ENCODE peak calls at places on chromosomes 12 and 14, in six cellular contexts. X is WTC11, L is HepG2, M is K562, C is endothelial cell of umbilical vein, Q is H1. B is an unnamed sample.

GRCh38 chr12:30993766-30994165 is 67.2 kb downstream of the TSPAN11 start:
- DNase-seq in X (no peak), L (no peak), M (no peak), C (no peak), Q (no peak), B (no peak)

GRCh38 chr12:118237053-118237665 is 101.2 kb downstream of the PEBP1 start:
- DNase-seq in X (no peak), L (no peak), M (no peak), C (no peak), Q (no peak), B (no peak)

GRCh38 chr14:72780771-72781170 is 113.1 kb downstream of the DPF3 start:
- DNase-seq in X (no peak), L (no peak), M (no peak), C (no peak), Q (no peak), B (no peak)

GRCh38 chr14:50823051-50823762 is 7.8 kb downstream of the NIN start:
- DNase-seq in X (no peak), L (no peak), M (no peak), C (no peak), Q (no peak), B (no peak)

GRCh38 chr12:77615331-77615730 is 215.4 kb upstream of the NAV3 start:
- DNase-seq in X (peak), L (no peak), M (no peak), C (peak), Q (no peak), B (peak)

GRCh38 chr12:100737168-100737567 is 57.4 kb upstream of the ANO4 start:
- DNase-seq in X (peak), L (no peak), M (no peak), C (no peak), Q (no peak), B (no peak)

GRCh38 chr12:116210131-116210530 is 67.4 kb downstream of the MED13L start:
- DNase-seq in X (no peak), L (no peak), M (no peak), C (no peak), Q (no peak), B (no peak)

GRCh38 chr14:100860556-100861187 is 34.8 kb downstream of the MEG3 start:
- DNase-seq in X (no peak), L (no peak), M (no peak), C (no peak), Q (no peak), B (no peak)

GRCh38 chr14:37083599-37083998 is 88.8 kb downstream of the SLC25A21 start:
- DNase-seq in X (no peak), L (no peak), M (peak), C (no peak), Q (no peak), B (no peak)

GRCh38 chr12:124507188-124508109 is 60.0 kb downstream of the NCOR2 start:
- DNase-seq in X (no peak), L (no peak), M (no peak), C (no peak), Q (no peak), B (no peak)

GRCh38 chr12:47133981-47134380 is 54.2 kb upstream of the AMIGO2 start:
- DNase-seq in X (no peak), L (no peak), M (no peak), C (no peak), Q (no peak), B (no peak)

GRCh38 chr14:53330441-53330840 is 177.3 kb upstream of the DDHD1 start:
- DNase-seq in X (no peak), L (no peak), M (no peak), C (no peak), Q (no peak), B (no peak)

GRCh38 chr12:124861492-124861891 is 2.2 kb downstream of the SCARB1 start:
- DNase-seq in X (no peak), L (no peak), M (peak), C (peak), Q (no peak), B (no peak)

GRCh38 chr12:124517260-124518050 is 50.0 kb downstream of the NCOR2 start:
- DNase-seq in X (no peak), L (no peak), M (no peak), C (peak), Q (no peak), B (peak)

GRCh38 chr12:79373896-79374499 is 316.8 kb downstream of the PAWR start:
- DNase-seq in X (peak), L (peak), M (peak), C (peak), Q (no peak), B (peak)

GRCh38 chr12:32005496-32006125 is 46.4 kb downstream of the RESF1 start:
- DNase-seq in X (no peak), L (no peak), M (peak), C (peak), Q (no peak), B (no peak)

GRCh38 chr12:103441437-103442186 is 54.2 kb downstream of the C12orf42 start:
- DNase-seq in X (no peak), L (no peak), M (no peak), C (no peak), Q (no peak), B (no peak)

GRCh38 chr14:28772613-28773012 is 6.0 kb downstream of the FOXG1 start:
- DNase-seq in X (no peak), L (no peak), M (no peak), C (no peak), Q (no peak), B (no peak)

GRCh38 chr12:65944637-65945036 is 120.4 kb downstream of the HMGA2 start:
- DNase-seq in X (no peak), L (no peak), M (no peak), C (no peak), Q (no peak), B (no peak)

GRCh38 chr12:7110661-7111060 is 1.6 kb upstream of the C1RL start:
- DNase-seq in X (no peak), L (no peak), M (no peak), C (no peak), Q (no peak), B (no peak)

GRCh38 chr14:65847065-65847847 is 434.7 kb downstream of the FUT8 start:
- DNase-seq in X (no peak), L (no peak), M (no peak), C (no peak), Q (no peak), B (no peak)

GRCh38 chr14:65187421-65188049 is 85.2 kb upstream of the MAX start:
- DNase-seq in X (peak), L (no peak), M (no peak), C (no peak), Q (peak), B (no peak)

GRCh38 chr14:76701981-76702380 is 59.3 kb upstream of the VASH1 start:
- DNase-seq in X (no peak), L (no peak), M (no peak), C (no peak), Q (no peak), B (no peak)

GRCh38 chr14:92586001-92586947 is 72.7 kb downstream of the RIN3 start:
- DNase-seq in X (no peak), L (no peak), M (no peak), C (peak), Q (no peak), B (no peak)

GRCh38 chr12:3091650-3092207 is 14.6 kb downstream of the TSPAN9 start:
- DNase-seq in X (no peak), L (no peak), M (no peak), C (no peak), Q (no peak), B (no peak)

GRCh38 chr12:31245822-31246469 is 80.0 kb downstream of the SINHCAF start:
- DNase-seq in X (no peak), L (peak), M (peak), C (no peak), Q (no peak), B (peak)

GRCh38 chr14:103377522-103378041 is 7.6 kb upstream of the MARK3 start:
- DNase-seq in X (no peak), L (no peak), M (no peak), C (no peak), Q (no peak), B (no peak)

DNA sequence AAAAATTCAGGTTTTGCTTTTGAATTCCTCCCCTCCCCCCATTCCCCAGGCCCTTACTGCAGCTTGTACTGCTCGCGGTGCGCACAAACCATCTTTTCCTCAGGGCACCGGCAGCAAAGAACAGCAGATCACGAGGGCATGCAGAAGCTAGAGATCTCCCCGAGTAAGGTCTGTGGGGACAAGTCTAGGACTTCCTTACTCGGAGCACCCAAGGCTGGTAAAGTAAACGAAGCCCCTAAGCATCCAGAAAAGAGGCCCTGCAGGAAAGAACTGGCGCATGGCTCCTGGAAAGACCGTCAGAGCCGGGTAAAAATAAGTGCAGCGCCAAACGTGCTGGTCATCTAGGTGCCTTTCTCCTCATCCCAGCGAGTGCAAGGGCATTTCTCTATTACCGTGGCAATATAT is 709 bp downstream of the LDHB start:
- DNase-seq in X (no peak), L (no peak), M (peak), C (peak), Q (no peak), B (peak)
- TF ChIP-seq JUN in X (no peak), L (no peak), M (no peak), C (no peak), Q (no peak), B (no peak)

GRCh38 chr12:24903305-24904088 is 45.4 kb downstream of the BCAT1 start:
- DNase-seq in X (no peak), L (no peak), M (no peak), C (peak), Q (no peak), B (no peak)
- TF ChIP-seq JUN in X (no peak), L (no peak), M (no peak), C (no peak), Q (no peak), B (no peak)

DNA sequence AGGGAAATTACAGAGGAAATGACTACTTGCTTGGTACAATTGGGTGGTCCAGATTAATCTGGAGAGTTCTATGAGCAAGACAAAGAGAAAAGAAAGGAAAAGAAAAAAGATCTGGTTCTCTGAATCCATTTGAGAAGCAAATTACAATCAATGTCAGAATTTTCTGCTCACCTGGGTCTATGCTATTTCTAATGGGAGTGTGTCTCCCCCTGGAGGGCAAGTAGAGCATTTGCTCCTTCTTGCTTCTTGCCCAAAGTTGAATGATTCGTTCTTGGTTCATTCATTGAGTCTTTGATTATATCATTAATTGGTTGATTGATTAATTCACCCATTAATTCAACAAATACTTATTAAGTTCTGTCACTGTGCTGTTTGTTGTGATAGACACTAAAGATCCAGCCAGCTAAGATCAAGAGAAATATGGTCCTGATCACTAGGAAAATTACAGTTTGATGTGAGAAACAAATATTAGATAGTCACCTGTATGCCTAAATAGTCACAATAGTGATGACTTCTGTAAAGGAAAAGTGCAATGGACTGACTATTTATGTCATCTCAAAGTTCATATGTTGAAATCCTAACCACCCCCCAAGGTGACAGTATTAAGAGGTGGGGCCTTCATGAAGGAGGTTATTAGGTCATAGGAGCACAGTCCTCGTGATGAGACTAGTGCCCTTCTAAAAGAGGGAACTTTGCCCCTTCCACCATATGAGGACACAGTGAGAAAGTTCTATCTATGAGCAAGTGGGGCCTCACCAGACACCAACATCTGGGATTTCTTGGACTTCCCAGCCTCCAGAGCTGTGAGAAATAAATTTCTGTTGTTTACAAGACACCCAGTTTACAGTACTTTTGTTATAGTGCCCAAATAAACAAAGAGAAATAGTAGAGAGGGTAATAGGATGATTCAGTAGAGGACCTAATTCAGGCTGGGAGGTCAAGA is 8.0 kb upstream of the ASB8 start:
- DNase-seq in X (peak), L (peak), M (peak), C (peak), Q (no peak), B (peak)
- TF ChIP-seq JUN in X (no peak), L (no peak), M (no peak), C (no peak), Q (no peak), B (no peak)

GRCh38 chr14:99525699-99526080 is 44.5 kb downstream of the CCNK start:
- DNase-seq in X (no peak), L (no peak), M (no peak), C (no peak), Q (no peak), B (no peak)

GRCh38 chr14:99522934-99523660 is 41.9 kb downstream of the CCNK start:
- DNase-seq in X (no peak), L (no peak), M (no peak), C (no peak), Q (no peak), B (no peak)

GRCh38 chr14:99523661-99524050 is 42.4 kb downstream of the CCNK start:
- DNase-seq in X (no peak), L (no peak), M (no peak), C (no peak), Q (no peak), B (no peak)

GRCh38 chr14:99524091-99524661 is 43.0 kb downstream of the CCNK start:
- DNase-seq in X (no peak), L (no peak), M (no peak), C (peak), Q (no peak), B (no peak)

GRCh38 chr14:99524804-99525698 is 43.8 kb downstream of the CCNK start:
- DNase-seq in X (no peak), L (no peak), M (peak), C (peak), Q (no peak), B (peak)
- TF ChIP-seq JUN in X (no peak), L (no peak), M (no peak), C (no peak), Q (no peak), B (no peak)

GRCh38 chr12:88238406-88238805 is 96.3 kb downstream of the TMTC3 start:
- DNase-seq in X (no peak), L (no peak), M (no peak), C (no peak), Q (no peak), B (no peak)
- TF ChIP-seq JUN in X (no peak), L (no peak), M (no peak), C (no peak), Q (no peak), B (no peak)

GRCh38 chr14:34792593-34792992 is 78.2 kb upstream of the CFL2 start:
- DNase-seq in X (no peak), L (no peak), M (no peak), C (no peak), Q (no peak), B (no peak)

GRCh38 chr14:34794941-34795340 is 80.2 kb downstream of the BAZ1A start:
- DNase-seq in X (no peak), L (no peak), M (no peak), C (no peak), Q (no peak), B (no peak)

GRCh38 chr14:34794217-34794616 is 79.8 kb upstream of the CFL2 start:
- DNase-seq in X (no peak), L (no peak), M (no peak), C (no peak), Q (no peak), B (no peak)

GRCh38 chr14:34797747-34798583 is 77.2 kb downstream of the BAZ1A start:
- DNase-seq in X (peak), L (peak), M (peak), C (no peak), Q (no peak), B (no peak)
- TF ChIP-seq JUN in X (no peak), L (no peak), M (no peak), C (no peak), Q (no peak), B (no peak)

GRCh38 chr14:22821193-22822016 is 6.2 kb upstream of the SLC7A7 start:
- DNase-seq in X (no peak), L (peak), M (no peak), C (no peak), Q (no peak), B (peak)
- TF ChIP-seq JUN in X (no peak), L (peak), M (no peak), C (no peak), Q (no peak), B (no peak)

DNA sequence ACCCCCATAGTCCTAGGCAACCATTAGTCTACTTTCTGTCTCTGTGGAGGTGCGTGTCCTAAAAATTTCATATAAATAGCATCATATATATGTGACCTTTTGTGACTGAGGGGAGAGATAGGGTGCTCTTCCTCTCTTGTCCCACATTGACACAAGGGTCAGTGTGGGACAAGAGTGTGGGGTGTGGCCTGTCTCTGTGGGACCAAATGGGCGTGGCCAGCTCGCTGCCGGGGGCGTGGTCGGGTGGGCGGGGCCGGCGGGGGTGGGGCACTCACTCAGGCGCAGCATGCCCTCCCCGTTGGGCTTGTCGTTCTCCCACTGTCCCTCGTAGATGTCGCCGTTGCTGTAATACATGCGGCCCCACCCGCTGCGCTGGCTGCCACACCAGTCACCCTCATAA is 15.5 kb downstream of the MORN3 start:
- DNase-seq in X (no peak), L (no peak), M (peak), C (no peak), Q (no peak), B (no peak)
- TF ChIP-seq JUN in X (no peak), L (no peak), M (no peak), C (no peak), Q (no peak), B (no peak)

DNA sequence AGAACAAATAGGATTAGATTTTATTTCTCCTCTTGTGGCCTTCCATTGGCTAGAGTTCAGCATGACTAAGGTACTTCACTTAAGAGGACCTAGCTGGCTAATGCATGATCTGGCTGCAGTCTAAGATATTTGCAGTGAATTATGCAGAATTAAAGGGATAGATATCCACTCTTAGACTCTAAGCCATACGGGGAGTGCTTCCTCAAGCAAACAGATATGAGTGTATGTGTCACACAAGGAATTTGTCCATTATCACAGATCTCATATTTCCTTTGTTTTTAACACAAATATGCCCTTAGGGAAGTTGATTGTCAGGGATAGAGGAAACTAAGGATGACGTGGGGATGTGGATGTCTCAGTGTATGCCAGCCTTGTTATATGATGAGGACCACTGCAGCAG is 88.1 kb upstream of the DHRS4 start:
- DNase-seq in X (no peak), L (no peak), M (no peak), C (peak), Q (no peak), B (no peak)
- TF ChIP-seq JUN in X (no peak), L (no peak), M (no peak), C (no peak), Q (no peak), B (no peak)

GRCh38 chr14:88518592-88519512 is 36.0 kb downstream of the PTPN21 start:
- DNase-seq in X (no peak), L (no peak), M (no peak), C (peak), Q (no peak), B (no peak)
- TF ChIP-seq JUN in X (no peak), L (no peak), M (no peak), C (no peak), Q (no peak), B (no peak)

B was measured in A549.